ENCODE peak calls at places on chromosomes 5 and 9, in ten cellular contexts. K is choroid plexus epithelial cell; Q is A172; X is NCI-H510A treated with DMSO at 0.1 percent for 48 hours; E is cardiac muscle cell; A is SW480; T is fibroblast of the conjunctiva; U is pancreas; H is stomach; B is CD4-positive, alpha-beta T cell. G is an unnamed sample.

GRCh38 chr5:134131578-134132350 is 17.3 kb downstream of the TCF7 start:
- DNase-seq in E (no peak), A (no peak), U (peak), Q (no peak), K (no peak), T (no peak), B (no peak), H (no peak), X (no peak), G (no peak)

GRCh38 chr5:157772077-157772613 is 28.6 kb downstream of the LSM11 start:
- DNase-seq in B (no peak), E (no peak), H (no peak), X (no peak), A (no peak), K (no peak), Q (no peak), U (no peak), T (no peak), G (no peak)

GRCh38 chr9:129012893-129013448 is 15.2 kb downstream of the SH3GLB2 start:
- DNase-seq in T (no peak), X (no peak), Q (no peak), B (no peak), H (no peak), K (no peak), A (no peak), E (no peak), U (no peak), G (no peak)

GRCh38 chr9:14692536-14692917 is 705 bp downstream of the ZDHHC21 start:
- DNase-seq in H (no peak), Q (peak), A (peak), X (no peak), E (no peak), B (no peak), U (no peak), K (peak), T (no peak), G (no peak)

GRCh38 chr5:172383231-172383802 is 71.0 kb downstream of the SH3PXD2B start:
- DNase-seq in U (no peak), E (no peak), K (peak), T (no peak), X (peak), H (peak), A (no peak), Q (peak), B (no peak), G (no peak)

GRCh38 chr5:176573564-176574296 is 24.6 kb downstream of the CDHR2 start:
- DNase-seq in U (peak), H (peak), T (no peak), E (peak), X (peak), B (peak), A (peak), K (peak), Q (peak), G (peak)

GRCh38 chr5:34452170-34452828 is 203.8 kb upstream of the RAI14 start:
- DNase-seq in X (peak), U (no peak), E (peak), A (no peak), H (no peak), T (peak), K (peak), B (no peak), Q (no peak), G (no peak)

GRCh38 chr9:137318565-137318964 is 16.5 kb upstream of the NRARP start:
- DNase-seq in K (no peak), A (no peak), H (no peak), Q (no peak), B (no peak), X (no peak), T (no peak), U (peak), E (peak), G (no peak)

GRCh38 chr5:176794509-176794908 is 15.8 kb upstream of the UNC5A start:
- DNase-seq in K (no peak), A (no peak), Q (no peak), E (no peak), B (no peak), H (no peak), T (no peak), X (no peak), U (peak), G (no peak)

GRCh38 chr5:72129730-72130129 is 22.5 kb downstream of the MAP1B start:
- DNase-seq in A (no peak), U (no peak), B (no peak), Q (no peak), K (peak), T (no peak), E (no peak), X (no peak), H (no peak), G (no peak)

GRCh38 chr9:8717146-8717545 is 917.6 kb upstream of the DMAC1 start:
- DNase-seq in X (no peak), A (no peak), E (no peak), Q (peak), T (no peak), K (no peak), U (no peak), H (no peak), B (no peak), G (no peak)

GRCh38 chr5:41176952-41177351 is 36.4 kb downstream of the C6 start:
- DNase-seq in H (no peak), Q (no peak), E (peak), T (no peak), A (no peak), K (peak), B (no peak), U (no peak), X (no peak), G (no peak)

GRCh38 chr9:137458194-137459146 is 664 bp downstream of the NSMF start:
- DNase-seq in B (no peak), T (no peak), E (no peak), A (no peak), Q (no peak), U (peak), H (no peak), K (no peak), X (no peak), G (peak)

GRCh38 chr5:171074747-171075146 is 212.9 kb downstream of the RANBP17 start:
- DNase-seq in A (no peak), E (no peak), Q (no peak), H (no peak), T (no peak), U (no peak), X (no peak), K (no peak), B (no peak), G (no peak)

GRCh38 chr5:100903036-100903887 is at the start of gene ST8SIA4:
- DNase-seq in E (peak), X (peak), U (peak), K (peak), H (peak), B (peak), A (peak), T (no peak), Q (no peak), G (peak)

GRCh38 chr9:38227061-38227540 is 158.1 kb upstream of the SHB start:
- DNase-seq in H (no peak), A (peak), Q (peak), T (peak), X (peak), K (peak), B (peak), U (peak), E (peak), G (no peak)

GRCh38 chr9:94156549-94157407 is 72.5 kb downstream of the PTPDC1 start:
- DNase-seq in T (peak), B (no peak), A (no peak), X (peak), E (no peak), U (no peak), K (peak), Q (peak), H (peak), G (peak)

GRCh38 chr9:118362123-118362522 is 657.9 kb downstream of the TLR4 start:
- DNase-seq in T (no peak), K (peak), H (no peak), B (no peak), A (no peak), E (no peak), X (no peak), U (no peak), Q (peak), G (no peak)

GRCh38 chr5:38585812-38586211 is 29.4 kb upstream of the LIFR start:
- DNase-seq in H (no peak), Q (no peak), E (no peak), B (no peak), A (no peak), U (no peak), T (no peak), K (no peak), X (no peak), G (no peak)

GRCh38 chr5:173483160-173483559 is 133.3 kb downstream of the BOD1 start:
- DNase-seq in B (no peak), U (no peak), E (no peak), X (no peak), A (no peak), H (no peak), T (no peak), Q (no peak), K (no peak), G (no peak)

GRCh38 chr9:27442464-27442863 is 81.6 kb upstream of the IFNK start:
- DNase-seq in X (no peak), A (no peak), U (no peak), B (no peak), Q (no peak), H (no peak), K (no peak), T (no peak), E (no peak), G (no peak)

GRCh38 chr5:11683666-11684065 is 220.6 kb downstream of the CTNND2 start:
- DNase-seq in X (no peak), H (no peak), E (no peak), T (no peak), U (no peak), K (no peak), B (no peak), Q (no peak), A (no peak), G (peak)

GRCh38 chr9:23674016-23674585 is 151.9 kb downstream of the ELAVL2 start:
- DNase-seq in T (no peak), U (no peak), H (no peak), X (no peak), A (no peak), Q (no peak), B (no peak), E (no peak), K (no peak), G (no peak)

GRCh38 chr9:35731415-35732184 is 395 bp downstream of the TLN1 start:
- DNase-seq in T (no peak), K (peak), U (no peak), Q (no peak), B (no peak), E (no peak), H (no peak), X (peak), A (no peak), G (no peak)

GRCh38 chr9:109239240-109239639 is 72.2 kb upstream of the FRRS1L start:
- DNase-seq in B (no peak), X (no peak), E (no peak), A (no peak), T (no peak), U (no peak), Q (no peak), K (no peak), H (no peak), G (no peak)

GRCh38 chr5:133360693-133361479 is 251.5 kb downstream of the FSTL4 start:
- DNase-seq in B (no peak), U (no peak), K (no peak), A (no peak), E (peak), X (no peak), H (no peak), Q (no peak), T (no peak), G (no peak)

GRCh38 chr9:134968011-134968822 is 50.5 kb upstream of the FCN1 start:
- DNase-seq in Q (peak), X (no peak), E (peak), T (no peak), A (no peak), U (no peak), K (peak), H (no peak), B (peak), G (peak)

GRCh38 chr5:176676361-176676824 is 29.1 kb downstream of the TSPAN17 start:
- DNase-seq in X (no peak), H (no peak), K (peak), E (peak), Q (peak), U (no peak), B (no peak), A (no peak), T (no peak), G (no peak)

G was measured in right cardiac atrium.